ENCODE peak calls at places on chromosome 15, in nine cellular contexts. T is tibial artery, Z is GM13977, D is left ventricle myocardium inferior, U is ovary, M is progenitor cell of endocrine pancreas, P is fibroblast of lung, W is psoas muscle, I is A549. J is an unnamed sample.

GRCh38 chr15:45347033-45347432 is 31.3 kb downstream of the GATM start:
- DNase-seq in T (no peak), Z (no peak), D (no peak), U (no peak), M (no peak), P (no peak), W (no peak), I (no peak), J (no peak)

GRCh38 chr15:73872370-73872769 is 994 bp upstream of the TBC1D21 start:
- DNase-seq in T (no peak), Z (no peak), D (no peak), U (no peak), M (no peak), P (no peak), W (no peak), I (no peak), J (no peak)

GRCh38 chr15:86082619-86083377 is 3.1 kb downstream of the AGBL1 start:
- DNase-seq in T (no peak), Z (no peak), D (no peak), U (no peak), M (no peak), P (no peak), W (peak), I (no peak), J (no peak)

GRCh38 chr15:45373961-45374360 is 4.4 kb downstream of the GATM start:
- DNase-seq in T (no peak), Z (no peak), D (no peak), U (no peak), M (no peak), P (no peak), W (no peak), I (no peak), J (no peak)

GRCh38 chr15:74257105-74257504 is 21.0 kb downstream of the CCDC33 start:
- DNase-seq in T (no peak), Z (no peak), D (no peak), U (no peak), M (no peak), P (no peak), W (no peak), I (no peak), J (no peak)

GRCh38 chr15:40296561-40297230 is 11.0 kb downstream of the PLCB2 start:
- DNase-seq in T (no peak), Z (no peak), D (no peak), U (no peak), M (no peak), P (no peak), W (no peak), I (no peak), J (no peak)

GRCh38 chr15:48176957-48177356 is 1.1 kb downstream of the MYEF2 start:
- DNase-seq in T (no peak), Z (no peak), D (no peak), U (no peak), M (no peak), P (no peak), W (no peak), I (no peak), J (no peak)

GRCh38 chr15:32866486-32867312 is 148.9 kb downstream of the GREM1 start:
- DNase-seq in T (no peak), Z (no peak), D (no peak), U (no peak), M (no peak), P (no peak), W (no peak), I (peak), J (no peak)

GRCh38 chr15:47718474-47719440 is 1.5 kb downstream of the SEMA6D start:
- DNase-seq in T (peak), Z (no peak), D (no peak), U (peak), M (no peak), P (peak), W (peak), I (no peak), J (peak)

GRCh38 chr15:31871159-31871886 is 159.0 kb upstream of the CHRNA7 start:
- DNase-seq in T (no peak), Z (peak), D (no peak), U (no peak), M (no peak), P (no peak), W (no peak), I (no peak), J (no peak)

GRCh38 chr15:98620020-98620419 is 28.3 kb upstream of the IGF1R start:
- DNase-seq in T (no peak), Z (no peak), D (no peak), U (no peak), M (no peak), P (no peak), W (no peak), I (no peak), J (no peak)

GRCh38 chr15:73175382-73175781 is 123.1 kb downstream of the NEO1 start:
- DNase-seq in T (no peak), Z (no peak), D (no peak), U (no peak), M (no peak), P (no peak), W (no peak), I (no peak), J (no peak)

GRCh38 chr15:81189583-81190283 is 6.9 kb upstream of the IL16 start:
- DNase-seq in T (peak), Z (no peak), D (peak), U (peak), M (no peak), P (peak), W (peak), I (no peak), J (no peak)

GRCh38 chr15:76239786-76240185 is 71.5 kb downstream of the ETFA start:
- DNase-seq in T (no peak), Z (no peak), D (no peak), U (no peak), M (no peak), P (no peak), W (no peak), I (no peak), J (no peak)

GRCh38 chr15:58552505-58553364 is 120.9 kb downstream of the LIPC start:
- DNase-seq in T (no peak), Z (no peak), D (no peak), U (no peak), M (no peak), P (peak), W (no peak), I (no peak), J (no peak)

GRCh38 chr15:55008397-55008796 is 188.3 kb downstream of the RSL24D1 start:
- DNase-seq in T (no peak), Z (no peak), D (no peak), U (no peak), M (no peak), P (no peak), W (no peak), I (no peak), J (no peak)

GRCh38 chr15:97652700-97653167 is 307.8 kb upstream of the ARRDC4 start:
- DNase-seq in T (no peak), Z (no peak), D (peak), U (no peak), M (peak), P (no peak), W (no peak), I (no peak), J (peak)

GRCh38 chr15:73945109-73945508 is 18.8 kb downstream of the LOXL1 start:
- DNase-seq in T (no peak), Z (no peak), D (no peak), U (no peak), M (no peak), P (no peak), W (no peak), I (no peak), J (no peak)

GRCh38 chr15:37133619-37134018 is 33.3 kb upstream of the MEIS2 start:
- DNase-seq in T (no peak), Z (no peak), D (no peak), U (no peak), M (no peak), P (peak), W (no peak), I (peak), J (no peak)

GRCh38 chr15:32786906-32787305 is 69.1 kb downstream of the GREM1 start:
- DNase-seq in T (no peak), Z (no peak), D (no peak), U (no peak), M (no peak), P (no peak), W (no peak), I (no peak), J (no peak)

GRCh38 chr15:89436560-89437311 is 59.6 kb downstream of the RHCG start:
- DNase-seq in T (no peak), Z (no peak), D (no peak), U (no peak), M (no peak), P (no peak), W (no peak), I (peak), J (no peak)

GRCh38 chr15:42691770-42692169 is 45.2 kb downstream of the CDAN1 start:
- DNase-seq in T (no peak), Z (no peak), D (no peak), U (no peak), M (no peak), P (no peak), W (no peak), I (no peak), J (no peak)

GRCh38 chr15:65638681-65639089 is 16.9 kb downstream of the SLC24A1 start:
- DNase-seq in T (no peak), Z (peak), D (no peak), U (no peak), M (no peak), P (peak), W (no peak), I (peak), J (no peak)

GRCh38 chr15:29031502-29032228 is 145.9 kb downstream of the APBA2 start:
- DNase-seq in T (no peak), Z (no peak), D (no peak), U (no peak), M (no peak), P (no peak), W (no peak), I (no peak), J (no peak)

GRCh38 chr15:60901647-60902046 is 327.5 kb downstream of the RORA start:
- DNase-seq in T (no peak), Z (peak), D (no peak), U (no peak), M (no peak), P (no peak), W (no peak), I (no peak), J (no peak)

GRCh38 chr15:40436116-40436891 is 4.4 kb upstream of the BAHD1 start:
- DNase-seq in T (no peak), Z (peak), D (no peak), U (peak), M (no peak), P (no peak), W (no peak), I (no peak), J (no peak)

GRCh38 chr15:95247068-95247984 is 1016.0 kb downstream of the MCTP2 start:
- DNase-seq in T (no peak), Z (no peak), D (no peak), U (no peak), M (no peak), P (peak), W (no peak), I (peak), J (no peak)

GRCh38 chr15:34588046-34588674 is 4.7 kb upstream of the GOLGA8B start:
- DNase-seq in T (peak), Z (peak), D (no peak), U (peak), M (no peak), P (peak), W (peak), I (peak), J (no peak)

GRCh38 chr15:92968926-92969664 is 69.0 kb downstream of the CHD2 start:
- DNase-seq in T (no peak), Z (no peak), D (no peak), U (no peak), M (no peak), P (no peak), W (no peak), I (peak), J (no peak)
- TF ChIP-seq CTCF in T (no peak), Z (no peak), D (peak), U (no peak), M (no peak), P (no peak), W (no peak), I (no peak), J (no peak)

DNA sequence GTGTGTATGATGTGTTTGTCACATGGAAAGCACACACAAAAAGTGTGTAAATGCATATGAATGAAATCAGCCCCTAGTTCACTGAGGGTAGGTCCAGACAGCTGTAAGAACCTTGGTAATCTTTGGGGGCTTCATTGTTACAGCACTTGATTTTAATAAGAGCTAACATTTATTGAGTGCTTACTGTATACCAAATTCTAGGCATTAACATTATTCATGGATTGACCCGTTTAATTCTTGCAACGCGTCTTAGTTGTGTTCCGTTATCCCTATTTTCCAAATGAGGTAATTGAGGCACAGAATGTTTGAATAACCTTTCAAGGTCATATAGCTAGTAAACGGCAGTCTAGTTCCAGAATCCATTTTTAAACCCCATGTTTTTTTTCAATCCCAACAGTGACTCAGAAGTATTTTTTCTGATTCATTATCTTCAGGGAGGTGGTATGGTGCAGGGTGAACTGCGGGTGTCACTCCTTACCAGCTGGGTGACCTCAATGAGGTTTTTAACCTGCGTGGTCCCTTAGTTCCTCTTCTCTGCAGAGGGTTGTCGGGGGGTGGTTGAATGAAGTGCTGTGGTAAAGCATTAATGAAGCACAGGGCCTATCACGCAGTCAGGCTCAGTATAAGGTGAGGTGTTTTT is 14.2 kb downstream of the RAB8B start:
- DNase-seq in T (no peak), Z (no peak), D (no peak), U (no peak), M (no peak), P (no peak), W (no peak), I (no peak), J (no peak)
- TF ChIP-seq CTCF in T (no peak), Z (peak), D (no peak), U (no peak), M (no peak), P (no peak), W (no peak), I (no peak), J (no peak)

GRCh38 chr15:69762373-69763148 is 309.9 kb downstream of the RPLP1 start:
- DNase-seq in T (no peak), Z (no peak), D (no peak), U (no peak), M (no peak), P (no peak), W (no peak), I (no peak), J (no peak)
- TF ChIP-seq CTCF in T (no peak), Z (peak), D (peak), U (no peak), M (no peak), P (no peak), W (no peak), I (peak), J (no peak)

GRCh38 chr15:79028411-79028964 is 62.1 kb downstream of the RASGRF1 start:
- DNase-seq in T (peak), Z (peak), D (no peak), U (no peak), M (peak), P (peak), W (no peak), I (peak), J (no peak)
- TF ChIP-seq CTCF in T (peak), Z (peak), D (peak), U (no peak), M (peak), P (peak), W (peak), I (peak), J (peak)